ENCODE peak calls at places on chromosomes 11 and 22, in eight cellular contexts. One of them, this sample, is unnamed.

GRCh38 chr11:81987829-81988472 is 745.7 kb downstream of the FAM181B start:
- DNase-seq in stimulated activated CD4-positive, alpha-beta T cell treated with anti-CD3 and anti-CD28 coated beads, Interleukin-1b, Interleukin-23, amount 100 ng/mL, for 24 hours: no peak
- DNase-seq in AG08395: no peak
- DNase-seq in endothelial cell: no peak
- DNase-seq in cardiac muscle cell: no peak
- DNase-seq in SK-N-DZ: no peak
- DNase-seq in NCI-H187 treated with DMSO at 0.1 percent for 48 hours: no peak
- DNase-seq in RPMI7951: peak
- DNase-seq in this sample: no peak

GRCh38 chr11:36532908-36533601 is 23.0 kb upstream of the TRAF6 start:
- DNase-seq in RPMI7951: no peak
- DNase-seq in endothelial cell: peak
- DNase-seq in stimulated activated CD4-positive, alpha-beta T cell treated with anti-CD3 and anti-CD28 coated beads, Interleukin-1b, Interleukin-23, amount 100 ng/mL, for 24 hours: no peak
- DNase-seq in SK-N-DZ: no peak
- DNase-seq in cardiac muscle cell: peak
- DNase-seq in AG08395: no peak
- DNase-seq in NCI-H187 treated with DMSO at 0.1 percent for 48 hours: no peak
- DNase-seq in this sample: no peak

GRCh38 chr22:39959640-39960447 is at the start of gene TMA7B:
- DNase-seq in RPMI7951: peak
- DNase-seq in NCI-H187 treated with DMSO at 0.1 percent for 48 hours: no peak
- DNase-seq in cardiac muscle cell: no peak
- DNase-seq in AG08395: peak
- DNase-seq in stimulated activated CD4-positive, alpha-beta T cell treated with anti-CD3 and anti-CD28 coated beads, Interleukin-1b, Interleukin-23, amount 100 ng/mL, for 24 hours: no peak
- DNase-seq in endothelial cell: peak
- DNase-seq in SK-N-DZ: peak
- DNase-seq in this sample: peak

GRCh38 chr11:1751999-1752906 is 1.9 kb upstream of the IFITM10 start:
- DNase-seq in NCI-H187 treated with DMSO at 0.1 percent for 48 hours: no peak
- DNase-seq in RPMI7951: no peak
- DNase-seq in SK-N-DZ: no peak
- DNase-seq in endothelial cell: no peak
- DNase-seq in AG08395: no peak
- DNase-seq in stimulated activated CD4-positive, alpha-beta T cell treated with anti-CD3 and anti-CD28 coated beads, Interleukin-1b, Interleukin-23, amount 100 ng/mL, for 24 hours: no peak
- DNase-seq in cardiac muscle cell: no peak
- DNase-seq in this sample: no peak

GRCh38 chr22:46052331-46052771 is 75.4 kb upstream of the WNT7B start:
- DNase-seq in endothelial cell: no peak
- DNase-seq in RPMI7951: peak
- DNase-seq in NCI-H187 treated with DMSO at 0.1 percent for 48 hours: no peak
- DNase-seq in SK-N-DZ: no peak
- DNase-seq in AG08395: no peak
- DNase-seq in cardiac muscle cell: no peak
- DNase-seq in stimulated activated CD4-positive, alpha-beta T cell treated with anti-CD3 and anti-CD28 coated beads, Interleukin-1b, Interleukin-23, amount 100 ng/mL, for 24 hours: no peak
- DNase-seq in this sample: no peak

GRCh38 chr11:135033545-135033944 is 621.5 kb upstream of the B3GAT1 start:
- DNase-seq in RPMI7951: no peak
- DNase-seq in NCI-H187 treated with DMSO at 0.1 percent for 48 hours: peak
- DNase-seq in endothelial cell: peak
- DNase-seq in AG08395: peak
- DNase-seq in cardiac muscle cell: peak
- DNase-seq in stimulated activated CD4-positive, alpha-beta T cell treated with anti-CD3 and anti-CD28 coated beads, Interleukin-1b, Interleukin-23, amount 100 ng/mL, for 24 hours: no peak
- DNase-seq in SK-N-DZ: no peak
- DNase-seq in this sample: peak

GRCh38 chr11:134045799-134046635 is 22.9 kb upstream of the JAM3 start:
- DNase-seq in AG08395: no peak
- DNase-seq in cardiac muscle cell: peak
- DNase-seq in endothelial cell: peak
- DNase-seq in SK-N-DZ: no peak
- DNase-seq in stimulated activated CD4-positive, alpha-beta T cell treated with anti-CD3 and anti-CD28 coated beads, Interleukin-1b, Interleukin-23, amount 100 ng/mL, for 24 hours: no peak
- DNase-seq in RPMI7951: no peak
- DNase-seq in NCI-H187 treated with DMSO at 0.1 percent for 48 hours: peak
- DNase-seq in this sample: peak

GRCh38 chr11:112504056-112504455 is 243.4 kb upstream of the PLET1 start:
- DNase-seq in stimulated activated CD4-positive, alpha-beta T cell treated with anti-CD3 and anti-CD28 coated beads, Interleukin-1b, Interleukin-23, amount 100 ng/mL, for 24 hours: no peak
- DNase-seq in RPMI7951: no peak
- DNase-seq in cardiac muscle cell: no peak
- DNase-seq in NCI-H187 treated with DMSO at 0.1 percent for 48 hours: no peak
- DNase-seq in AG08395: peak
- DNase-seq in SK-N-DZ: no peak
- DNase-seq in endothelial cell: no peak
- DNase-seq in this sample: no peak

GRCh38 chr11:58127350-58127749 is 2.0 kb upstream of the OR9I1 start:
- DNase-seq in RPMI7951: no peak
- DNase-seq in endothelial cell: no peak
- DNase-seq in cardiac muscle cell: no peak
- DNase-seq in SK-N-DZ: no peak
- DNase-seq in AG08395: no peak
- DNase-seq in NCI-H187 treated with DMSO at 0.1 percent for 48 hours: no peak
- DNase-seq in stimulated activated CD4-positive, alpha-beta T cell treated with anti-CD3 and anti-CD28 coated beads, Interleukin-1b, Interleukin-23, amount 100 ng/mL, for 24 hours: no peak
- DNase-seq in this sample: no peak

GRCh38 chr11:74683941-74684481 is 47.2 kb downstream of the CHRDL2 start:
- DNase-seq in stimulated activated CD4-positive, alpha-beta T cell treated with anti-CD3 and anti-CD28 coated beads, Interleukin-1b, Interleukin-23, amount 100 ng/mL, for 24 hours: no peak
- DNase-seq in cardiac muscle cell: no peak
- DNase-seq in RPMI7951: peak
- DNase-seq in NCI-H187 treated with DMSO at 0.1 percent for 48 hours: no peak
- DNase-seq in AG08395: no peak
- DNase-seq in SK-N-DZ: no peak
- DNase-seq in endothelial cell: no peak
- DNase-seq in this sample: no peak

GRCh38 chr11:128625766-128626165 is 38.4 kb upstream of the ETS1 start:
- DNase-seq in NCI-H187 treated with DMSO at 0.1 percent for 48 hours: no peak
- DNase-seq in endothelial cell: no peak
- DNase-seq in AG08395: no peak
- DNase-seq in RPMI7951: no peak
- DNase-seq in stimulated activated CD4-positive, alpha-beta T cell treated with anti-CD3 and anti-CD28 coated beads, Interleukin-1b, Interleukin-23, amount 100 ng/mL, for 24 hours: no peak
- DNase-seq in cardiac muscle cell: no peak
- DNase-seq in SK-N-DZ: no peak
- DNase-seq in this sample: no peak

GRCh38 chr11:29119691-29120328 is 897.0 kb downstream of the KCNA4 start:
- DNase-seq in cardiac muscle cell: no peak
- DNase-seq in stimulated activated CD4-positive, alpha-beta T cell treated with anti-CD3 and anti-CD28 coated beads, Interleukin-1b, Interleukin-23, amount 100 ng/mL, for 24 hours: no peak
- DNase-seq in RPMI7951: peak
- DNase-seq in endothelial cell: no peak
- DNase-seq in NCI-H187 treated with DMSO at 0.1 percent for 48 hours: no peak
- DNase-seq in AG08395: peak
- DNase-seq in SK-N-DZ: no peak
- DNase-seq in this sample: peak

GRCh38 chr11:16402654-16403447 is 46.5 kb upstream of the SOX6 start:
- DNase-seq in NCI-H187 treated with DMSO at 0.1 percent for 48 hours: no peak
- DNase-seq in endothelial cell: no peak
- DNase-seq in SK-N-DZ: no peak
- DNase-seq in RPMI7951: no peak
- DNase-seq in cardiac muscle cell: no peak
- DNase-seq in AG08395: no peak
- DNase-seq in stimulated activated CD4-positive, alpha-beta T cell treated with anti-CD3 and anti-CD28 coated beads, Interleukin-1b, Interleukin-23, amount 100 ng/mL, for 24 hours: no peak
- DNase-seq in this sample: no peak

This sample was measured in Daoy.